ENCODE peak calls at places on chromosomes 3 and 15, in four cellular contexts. One of them, this sample, is unnamed.

GRCh38 chr3:171334465-171334811 is 125.8 kb downstream of the TNIK start:
- DNase-seq in RCC 7860: peak
- DNase-seq in astrocyte of the hippocampus: no peak
- DNase-seq in H7: no peak
- DNase-seq in this sample: no peak

GRCh38 chr3:51280171-51280570 is 104.9 kb upstream of the MANF start:
- DNase-seq in RCC 7860: no peak
- DNase-seq in astrocyte of the hippocampus: no peak
- DNase-seq in H7: no peak
- DNase-seq in this sample: no peak

GRCh38 chr15:33226559-33227181 is 32.2 kb upstream of the FMN1 start:
- DNase-seq in RCC 7860: peak
- DNase-seq in astrocyte of the hippocampus: peak
- DNase-seq in H7: peak
- DNase-seq in this sample: peak

GRCh38 chr3:194139085-194139976 is 3.4 kb downstream of the HES1 start:
- DNase-seq in RCC 7860: no peak
- DNase-seq in astrocyte of the hippocampus: peak
- DNase-seq in H7: peak
- DNase-seq in this sample: peak

GRCh38 chr3:53102601-53103147 is 27.6 kb downstream of the RFT1 start:
- DNase-seq in RCC 7860: no peak
- DNase-seq in astrocyte of the hippocampus: no peak
- DNase-seq in H7: no peak
- DNase-seq in this sample: no peak

GRCh38 chr3:98709433-98709832 is 53.7 kb upstream of the ST3GAL6 start:
- DNase-seq in RCC 7860: no peak
- DNase-seq in astrocyte of the hippocampus: no peak
- DNase-seq in H7: no peak
- DNase-seq in this sample: no peak

GRCh38 chr3:12188681-12189287 is 30.1 kb upstream of the TIMP4 start:
- DNase-seq in RCC 7860: no peak
- DNase-seq in astrocyte of the hippocampus: no peak
- DNase-seq in H7: no peak
- DNase-seq in this sample: no peak

GRCh38 chr3:126883241-126883640 is 99.7 kb upstream of the PLXNA1 start:
- DNase-seq in RCC 7860: no peak
- DNase-seq in astrocyte of the hippocampus: no peak
- DNase-seq in H7: no peak
- DNase-seq in this sample: peak

GRCh38 chr15:48592929-48593328 is 52.6 kb downstream of the FBN1 start:
- DNase-seq in RCC 7860: no peak
- DNase-seq in astrocyte of the hippocampus: no peak
- DNase-seq in H7: no peak
- DNase-seq in this sample: no peak

GRCh38 chr3:68931406-68932149 is 769 bp downstream of the TAFA4 start:
- DNase-seq in RCC 7860: no peak
- DNase-seq in astrocyte of the hippocampus: peak
- DNase-seq in H7: peak
- DNase-seq in this sample: peak

GRCh38 chr3:127535901-127536817 is 54.4 kb downstream of the TPRA1 start:
- DNase-seq in RCC 7860: no peak
- DNase-seq in astrocyte of the hippocampus: no peak
- DNase-seq in H7: peak
- DNase-seq in this sample: no peak

GRCh38 chr3:18772699-18773305 is 347.7 kb upstream of the SATB1 start:
- DNase-seq in RCC 7860: no peak
- DNase-seq in astrocyte of the hippocampus: no peak
- DNase-seq in H7: no peak
- DNase-seq in this sample: no peak

GRCh38 chr3:98594630-98594961 is 1.2 kb upstream of the CPOX start:
- DNase-seq in RCC 7860: no peak
- DNase-seq in astrocyte of the hippocampus: no peak
- DNase-seq in H7: no peak
- DNase-seq in this sample: no peak

GRCh38 chr3:66761093-66761780 is 236.9 kb upstream of the KBTBD8 start:
- DNase-seq in RCC 7860: no peak
- DNase-seq in astrocyte of the hippocampus: no peak
- DNase-seq in H7: no peak
- DNase-seq in this sample: no peak

GRCh38 chr3:63876260-63876659 is 12.6 kb downstream of the ATXN7 start:
- DNase-seq in RCC 7860: no peak
- DNase-seq in astrocyte of the hippocampus: no peak
- DNase-seq in H7: no peak
- DNase-seq in this sample: no peak

GRCh38 chr3:124032351-124032880 is 40.5 kb upstream of the ROPN1 start:
- DNase-seq in RCC 7860: no peak
- DNase-seq in astrocyte of the hippocampus: peak
- DNase-seq in H7: peak
- DNase-seq in this sample: peak

GRCh38 chr15:77505556-77505955 is 84.9 kb downstream of the HMG20A start:
- DNase-seq in RCC 7860: no peak
- DNase-seq in astrocyte of the hippocampus: no peak
- DNase-seq in H7: no peak
- DNase-seq in this sample: peak

GRCh38 chr15:42087926-42088800 is 6.2 kb downstream of the PLA2G4D start:
- DNase-seq in RCC 7860: no peak
- DNase-seq in astrocyte of the hippocampus: no peak
- DNase-seq in H7: peak
- DNase-seq in this sample: no peak

GRCh38 chr3:129015388-129016105 is 14.4 kb downstream of the EFCC1 start:
- DNase-seq in RCC 7860: no peak
- DNase-seq in astrocyte of the hippocampus: no peak
- DNase-seq in H7: no peak
- DNase-seq in this sample: no peak

GRCh38 chr15:81294501-81294850 is 29.5 kb downstream of the STARD5 start:
- DNase-seq in RCC 7860: no peak
- DNase-seq in astrocyte of the hippocampus: no peak
- DNase-seq in H7: peak
- DNase-seq in this sample: no peak

GRCh38 chr15:31346367-31347066 is 19.9 kb downstream of the KLF13 start:
- DNase-seq in RCC 7860: no peak
- DNase-seq in astrocyte of the hippocampus: no peak
- DNase-seq in H7: no peak
- DNase-seq in this sample: no peak

GRCh38 chr3:58111513-58112184 is 99.1 kb downstream of the DNASE1L3 start:
- DNase-seq in RCC 7860: no peak
- DNase-seq in astrocyte of the hippocampus: no peak
- DNase-seq in H7: no peak
- DNase-seq in this sample: peak

GRCh38 chr3:42562047-42562907 is 19.5 kb downstream of the SEC22C start:
- DNase-seq in RCC 7860: no peak
- DNase-seq in astrocyte of the hippocampus: no peak
- DNase-seq in H7: no peak
- DNase-seq in this sample: no peak

GRCh38 chr15:25054329-25054728 is 99.5 kb downstream of the SNRPN start:
- DNase-seq in RCC 7860: no peak
- DNase-seq in astrocyte of the hippocampus: no peak
- DNase-seq in H7: no peak
- DNase-seq in this sample: no peak

GRCh38 chr3:15858547-15859506 is 61.0 kb upstream of the ANKRD28 start:
- DNase-seq in RCC 7860: no peak
- DNase-seq in astrocyte of the hippocampus: peak
- DNase-seq in H7: peak
- DNase-seq in this sample: peak

GRCh38 chr15:31839388-31839787 is 190.9 kb upstream of the CHRNA7 start:
- DNase-seq in RCC 7860: no peak
- DNase-seq in astrocyte of the hippocampus: no peak
- DNase-seq in H7: no peak
- DNase-seq in this sample: no peak

GRCh38 chr3:16724487-16724886 is 119.3 kb upstream of the DAZL start:
- DNase-seq in RCC 7860: no peak
- DNase-seq in astrocyte of the hippocampus: peak
- DNase-seq in H7: no peak
- DNase-seq in this sample: no peak

GRCh38 chr3:143794793-143795462 is 53.3 kb downstream of the SLC9A9 start:
- DNase-seq in RCC 7860: no peak
- DNase-seq in astrocyte of the hippocampus: no peak
- DNase-seq in H7: peak
- DNase-seq in this sample: no peak

This sample was measured in ELF-1.